ENCODE peak calls at places on chromosomes 1 and 21, in five cellular contexts. E is psoas muscle, K is epithelial cell of esophagus, N is heart right ventricle, C is A549. X is an unnamed sample.
A peak's percentile ranks its signal among the peaks of the same experiment; 100 is the strongest.

GRCh38 chr1:236321101-236321500 is 39.3 kb upstream of the ERO1B start:
- DNase-seq in E (no peak), K (no peak), N (no peak), C (no peak), X (no peak)

GRCh38 chr1:180507826-180508724 is 5.7 kb upstream of the ACBD6 start:
- DNase-seq in E (no peak), K (peak; percentile 51), N (no peak), C (peak; percentile 46), X (peak; percentile 86)

GRCh38 chr1:3441449-3441848 is 13.0 kb upstream of the ARHGEF16 start:
- DNase-seq in E (peak; percentile 5), K (no peak), N (no peak), C (no peak), X (no peak)

GRCh38 chr1:214281030-214281901 is at the start of gene SMYD2:
- DNase-seq in E (peak; percentile 87), K (peak; percentile 94), N (peak; percentile 77), C (peak; percentile 66), X (peak; percentile 35)

GRCh38 chr1:227459326-227459841 is 104.0 kb upstream of the ZNF678 start:
- DNase-seq in E (no peak), K (no peak), N (no peak), C (no peak), X (no peak)

GRCh38 chr21:41947596-41948403 is 6.0 kb downstream of the C2CD2 start:
- DNase-seq in E (no peak), K (no peak), N (no peak), C (no peak), X (peak; percentile 81)

GRCh38 chr1:235500971-235501540 is 3.2 kb downstream of the B3GALNT2 start:
- DNase-seq in E (no peak), K (peak; percentile 83), N (no peak), C (no peak), X (peak; percentile 49)

GRCh38 chr1:211210052-211210451 is 49.1 kb upstream of the RCOR3 start:
- DNase-seq in E (no peak), K (no peak), N (no peak), C (no peak), X (no peak)

GRCh38 chr1:209850342-209850979 is 22.7 kb downstream of the UTP25 start:
- DNase-seq in E (no peak), K (peak; percentile 75), N (peak; percentile 34), C (peak; percentile 55), X (peak; percentile 87)

GRCh38 chr1:15994590-15995351 is 9.3 kb upstream of the SRARP start:
- DNase-seq in E (peak; percentile 78), K (peak; percentile 68), N (peak; percentile 66), C (peak; percentile 58), X (peak; percentile 69)

GRCh38 chr21:15735409-15735808 is 5.6 kb downstream of the USP25 start:
- DNase-seq in E (no peak), K (no peak), N (no peak), C (no peak), X (no peak)
- TF ChIP-seq CTCF in E (no peak), K (no peak), N (no peak), C (no peak), X (no peak)

GRCh38 chr1:41650176-41650519 is 165.7 kb upstream of the EDN2 start:
- DNase-seq in E (no peak), K (no peak), N (peak; percentile 44), C (no peak), X (peak; percentile 22)

GRCh38 chr1:41649445-41650175 is 165.1 kb upstream of the EDN2 start:
- DNase-seq in E (no peak), K (no peak), N (no peak), C (no peak), X (no peak)

GRCh38 chr1:41648844-41649243 is 164.4 kb upstream of the EDN2 start:
- DNase-seq in E (no peak), K (no peak), N (no peak), C (no peak), X (no peak)

GRCh38 chr1:41647202-41648135 is 163.0 kb upstream of the EDN2 start:
- DNase-seq in E (no peak), K (no peak), N (no peak), C (no peak), X (no peak)

GRCh38 chr1:41648230-41648629 is 163.7 kb upstream of the EDN2 start:
- DNase-seq in E (no peak), K (no peak), N (no peak), C (no peak), X (no peak)
- H3K4me3 ChIP-seq in E (no peak overlapping the region), K (no peak overlapping the region), N (no peak overlapping the region), C (no peak overlapping the region), X (no peak overlapping the region)

GRCh38 chr21:31888936-31889371 is 16.1 kb downstream of the HUNK start:
- DNase-seq in E (no peak), K (peak; percentile 51), N (no peak), C (peak; percentile 54), X (no peak)
- TF ChIP-seq CTCF in E (no peak), K (no peak), N (no peak), C (no peak), X (no peak)

GRCh38 chr1:89725016-89725380 is 92.1 kb downstream of the LRRC8C start:
- DNase-seq in E (no peak), K (peak; percentile 55), N (no peak), C (no peak), X (peak; percentile 96)

GRCh38 chr1:89723863-89724262 is 90.9 kb downstream of the LRRC8C start:
- DNase-seq in E (peak; percentile 74), K (no peak), N (peak; percentile 38), C (no peak), X (peak; percentile 89)

GRCh38 chr1:89725676-89726075 is 92.8 kb downstream of the LRRC8C start:
- DNase-seq in E (no peak), K (no peak), N (no peak), C (no peak), X (no peak)

GRCh38 chr1:89723144-89723543 is 90.2 kb downstream of the LRRC8C start:
- DNase-seq in E (no peak), K (no peak), N (no peak), C (no peak), X (no peak)

GRCh38 chr1:89724369-89725015 is 91.6 kb downstream of the LRRC8C start:
- DNase-seq in E (peak; percentile 38), K (peak; percentile 87), N (peak; percentile 19), C (no peak), X (peak; percentile 85)
- H3K4me3 ChIP-seq in E (no peak overlapping the region), K (no peak overlapping the region), N (no peak overlapping the region), C (no peak overlapping the region), X (no peak overlapping the region)

GRCh38 chr1:49397086-49397485 is 620.4 kb upstream of the BEND5 start:
- DNase-seq in E (no peak), K (no peak), N (no peak), C (no peak), X (no peak)
- TF ChIP-seq CTCF in E (no peak), K (no peak), N (no peak), C (no peak), X (no peak)

GRCh38 chr1:182839209-182840065 is at the start of gene DHX9:
- DNase-seq in E (peak; percentile 96), K (peak; percentile 88), N (peak; percentile 96), C (peak; percentile 91), X (peak; percentile 84)

GRCh38 chr1:182845379-182845778 is 6.2 kb downstream of the DHX9 start:
- DNase-seq in E (no peak), K (no peak), N (no peak), C (no peak), X (no peak)

GRCh38 chr1:182845894-182846293 is 6.7 kb downstream of the DHX9 start:
- DNase-seq in E (no peak), K (no peak), N (no peak), C (no peak), X (no peak)

GRCh38 chr1:182842265-182842664 is 3.1 kb downstream of the DHX9 start:
- DNase-seq in E (no peak), K (no peak), N (no peak), C (no peak), X (no peak)

DNA sequence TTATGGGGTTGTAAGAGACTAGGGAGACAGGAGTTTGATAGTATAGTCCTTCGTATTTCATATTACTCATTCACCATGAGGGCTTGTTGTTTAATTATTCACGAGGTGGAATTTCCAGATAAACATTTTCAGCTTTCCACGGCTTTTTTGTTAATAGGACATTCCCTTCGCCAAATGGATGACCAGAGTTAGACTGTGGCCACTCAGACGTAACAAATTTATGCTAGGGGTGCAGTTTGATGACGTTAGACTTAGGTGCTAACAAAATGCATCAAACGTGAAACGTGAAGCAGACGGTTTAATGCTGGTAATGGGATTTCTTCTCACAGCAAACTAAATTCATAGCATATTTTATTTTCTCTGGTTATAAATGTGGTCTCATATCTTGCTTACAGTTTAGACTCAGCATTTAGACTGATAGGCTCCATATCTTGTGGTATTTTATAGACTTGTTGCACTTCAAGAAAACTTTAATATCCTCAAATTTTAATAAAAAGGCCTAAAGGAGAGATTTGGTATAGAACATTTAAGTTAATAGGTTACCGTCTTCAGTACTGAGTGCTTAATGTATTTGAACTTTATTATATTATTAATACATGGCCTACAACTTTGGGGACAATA is 2.3 kb downstream of the DHX9 start:
- DNase-seq in E (no peak), K (peak; percentile 42), N (no peak), C (peak; percentile 33), X (peak; percentile 44)
- H3K4me3 ChIP-seq in E (peak overlapping the region; percentile 94), K (peak overlapping the region; percentile 61), N (no peak overlapping the region), C (peak overlapping the region; percentile 85), X (peak overlapping the region; percentile 96)